ENCODE peak calls at places on chromosomes 12 and 14, in eight cellular contexts. Y, H, M, D, T, R, C and Q are unnamed samples.

GRCh38 chr12:73065913-73066312 is 793.7 kb downstream of the TRHDE start:
- DNase-seq in C (no peak), Y (no peak), D (no peak), H (no peak), M (no peak), T (no peak), R (no peak), Q (no peak)

GRCh38 chr14:59126714-59127436 is 61.6 kb upstream of the DAAM1 start:
- DNase-seq in Y (no peak), C (peak), D (peak), R (no peak), H (peak), T (peak), M (no peak), Q (peak)

GRCh38 chr14:21268612-21269251 is 510 bp downstream of the HNRNPC start:
- DNase-seq in T (peak), Y (no peak), C (no peak), D (peak), H (peak), R (no peak), M (no peak), Q (peak)

GRCh38 chr12:49296836-49297694 is 2.1 kb downstream of the PRPH start:
- DNase-seq in C (no peak), R (no peak), M (no peak), D (no peak), T (no peak), Y (no peak), H (no peak), Q (peak)

GRCh38 chr12:43336962-43337555 is 214.9 kb downstream of the ADAMTS20 start:
- DNase-seq in Y (no peak), D (peak), T (peak), H (peak), C (no peak), M (no peak), R (no peak), Q (no peak)

GRCh38 chr14:61750708-61751474 is 11.3 kb upstream of the SNAPC1 start:
- DNase-seq in D (no peak), T (peak), C (peak), M (peak), Y (peak), R (peak), H (peak), Q (no peak)

GRCh38 chr12:116898675-116899074 is 12.1 kb upstream of the FBXW8 start:
- DNase-seq in C (no peak), H (no peak), T (no peak), M (no peak), D (no peak), Y (no peak), R (no peak), Q (no peak)

GRCh38 chr12:66813137-66813867 is 134.4 kb upstream of the GRIP1 start:
- DNase-seq in Y (no peak), C (no peak), D (no peak), M (no peak), H (no peak), T (no peak), R (no peak), Q (no peak)

GRCh38 chr12:9361879-9362326 is 153.7 kb upstream of the PZP start:
- DNase-seq in Y (no peak), T (no peak), R (no peak), D (no peak), C (no peak), H (no peak), M (no peak), Q (no peak)